ENCODE peak calls at places on chromosomes 12 and 14, in four cellular contexts. G is mammary epithelial cell, E is HFFc6, O is psoas muscle. W is an unnamed sample.

GRCh38 chr14:105416671-105417070 is 3.0 kb upstream of the MTA1 start:
- DNase-seq in O (no peak), E (no peak), G (no peak), W (no peak)

GRCh38 chr12:26416550-26416949 is 221.2 kb downstream of the SSPN start:
- DNase-seq in E (no peak), O (no peak), G (no peak), W (no peak)

GRCh38 chr12:91877461-91878230 is 268.0 kb downstream of the BTG1 start:
- DNase-seq in G (peak), O (no peak), E (no peak), W (no peak)

GRCh38 chr14:38210587-38211257 is 3.0 kb downstream of the SSTR1 start:
- DNase-seq in G (no peak), E (peak), O (peak), W (no peak)

GRCh38 chr14:98592611-98593170 is 679.3 kb downstream of the BCL11B start:
- DNase-seq in O (no peak), G (no peak), E (no peak), W (no peak)

GRCh38 chr12:119781804-119782203 is 95.3 kb downstream of the CIT start:
- DNase-seq in E (no peak), O (no peak), G (no peak), W (no peak)

GRCh38 chr12:13505636-13506035 is 309.1 kb downstream of the EMP1 start:
- DNase-seq in O (no peak), G (no peak), E (no peak), W (no peak)

GRCh38 chr14:45038865-45039264 is 45.1 kb upstream of the PRPF39 start:
- DNase-seq in G (no peak), O (no peak), E (no peak), W (no peak)

GRCh38 chr12:106140223-106140986 is 1.7 kb upstream of the NUAK1 start:
- DNase-seq in G (no peak), E (no peak), O (no peak), W (no peak)

GRCh38 chr14:67941456-67942018 is 122.0 kb downstream of the RAD51B start:
- DNase-seq in G (no peak), E (no peak), O (no peak), W (no peak)

GRCh38 chr12:117832459-117833457 is 136.0 kb downstream of the KSR2 start:
- DNase-seq in E (peak), O (no peak), G (peak), W (no peak)

GRCh38 chr12:103905730-103906349 is 24.4 kb upstream of the HSP90B1 start:
- DNase-seq in O (no peak), G (peak), E (no peak), W (no peak)

GRCh38 chr12:2544213-2544612 is 250.6 kb upstream of the FKBP4 start:
- DNase-seq in O (no peak), E (no peak), G (no peak), W (no peak)

GRCh38 chr12:30417697-30418231 is 277.9 kb downstream of the IPO8 start:
- DNase-seq in E (peak), O (peak), G (peak), W (no peak)

GRCh38 chr12:53365245-53365904 is 14.6 kb upstream of the SP1 start:
- DNase-seq in G (no peak), E (peak), O (no peak), W (no peak)

GRCh38 chr14:56099081-56099797 is 19.0 kb upstream of the PELI2 start:
- DNase-seq in O (no peak), G (no peak), E (no peak), W (no peak)

GRCh38 chr14:88005050-88005481 is at the start of gene GPR65:
- DNase-seq in E (no peak), O (no peak), G (no peak), W (no peak)

GRCh38 chr12:24045816-24046257 is 96.4 kb upstream of the SOX5 start:
- DNase-seq in E (no peak), O (no peak), G (no peak), W (peak)

GRCh38 chr12:94098466-94098865 is 49.9 kb upstream of the PLXNC1 start:
- DNase-seq in E (peak), O (no peak), G (peak), W (no peak)

GRCh38 chr12:570949-571794 is 92.1 kb downstream of the NINJ2 start:
- DNase-seq in G (peak), E (peak), O (peak), W (peak)

GRCh38 chr14:106318700-106319099 is 792.3 kb downstream of the TMEM121 start:
- DNase-seq in E (no peak), G (no peak), O (no peak), W (no peak)

GRCh38 chr14:65290830-65291229 is 121.7 kb upstream of the FUT8 start:
- DNase-seq in O (no peak), E (peak), G (peak), W (no peak)

GRCh38 chr12:68945255-68945654 is 12.3 kb upstream of the CPM start:
- DNase-seq in E (no peak), G (no peak), O (no peak), W (no peak)

DNA sequence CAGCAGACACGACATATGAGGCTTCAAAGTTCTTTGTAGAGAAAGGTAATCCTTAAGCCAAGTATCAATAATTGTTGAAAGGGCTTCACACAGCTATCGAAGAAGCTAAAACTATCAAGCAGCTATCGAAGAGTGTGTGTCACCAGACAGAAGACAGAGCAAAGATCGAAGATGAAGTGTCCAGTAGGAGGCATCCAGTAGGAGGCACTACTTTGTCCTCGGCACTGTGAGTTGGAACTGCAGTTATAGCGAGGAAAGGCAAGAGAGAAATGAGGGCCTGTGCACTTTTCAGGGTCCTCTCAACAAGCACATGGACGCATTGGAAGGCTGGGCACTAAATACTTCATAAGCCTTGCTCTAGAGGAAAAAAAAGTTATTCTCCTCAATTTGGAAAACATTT is 174.3 kb downstream of the CALM1 start:
- DNase-seq in G (no peak), O (no peak), E (no peak), W (no peak)
- TF ChIP-seq CTCF in G (no peak), O (no peak), E (peak), W (no peak)

DNA sequence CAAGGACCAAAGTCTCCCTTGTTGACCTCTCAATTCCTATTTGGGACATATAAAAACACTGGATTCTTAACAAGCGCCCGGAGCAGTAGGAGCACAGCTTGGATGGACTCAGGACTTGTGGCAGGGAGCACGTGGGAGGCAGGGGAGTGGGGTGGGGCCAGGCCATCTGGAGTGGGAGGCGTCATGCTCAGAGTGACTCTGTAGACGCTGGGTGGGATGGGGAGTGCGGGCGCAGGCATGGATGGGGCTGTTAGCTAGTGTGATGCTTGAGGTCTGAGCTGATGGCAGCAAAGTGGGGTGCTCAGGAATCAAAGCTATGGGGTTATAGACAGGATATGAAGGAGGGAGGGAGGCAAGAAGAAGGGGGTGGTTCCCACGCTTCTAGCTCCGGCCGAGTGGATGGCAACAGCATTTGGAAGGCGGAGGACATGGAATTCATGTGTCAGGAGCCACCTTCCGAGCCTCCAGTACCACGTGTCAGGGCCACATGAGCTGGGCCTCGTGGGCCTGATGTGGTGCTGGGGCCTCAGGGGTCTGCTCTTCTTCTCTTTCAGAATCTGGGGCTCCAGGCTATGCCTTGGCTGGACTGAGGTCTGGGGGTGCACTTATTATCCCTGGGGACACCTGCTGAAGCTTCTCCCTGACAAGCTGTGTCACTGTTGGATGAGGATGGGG is 26.2 kb downstream of the MEG3 start:
- DNase-seq in E (no peak), G (no peak), O (no peak), W (no peak)
- TF ChIP-seq CTCF in E (no peak), G (no peak), O (no peak), W (no peak)

GRCh38 chr14:25350071-25350470 is 300.1 kb upstream of the STXBP6 start:
- DNase-seq in E (no peak), O (no peak), G (no peak), W (no peak)
- TF ChIP-seq CTCF in E (no peak), O (no peak), G (no peak), W (no peak)

GRCh38 chr12:76084277-76085158 is at the start of gene NAP1L1:
- DNase-seq in O (peak), G (peak), E (peak), W (peak)

GRCh38 chr12:76081909-76082308 is 2.6 kb downstream of the NAP1L1 start:
- DNase-seq in G (no peak), O (no peak), E (no peak), W (no peak)

GRCh38 chr12:76083761-76084276 is 666 bp downstream of the NAP1L1 start:
- DNase-seq in E (peak), O (peak), G (peak), W (no peak)

GRCh38 chr12:76083246-76083735 is 1.2 kb downstream of the NAP1L1 start:
- DNase-seq in O (no peak), E (no peak), G (no peak), W (no peak)

DNA sequence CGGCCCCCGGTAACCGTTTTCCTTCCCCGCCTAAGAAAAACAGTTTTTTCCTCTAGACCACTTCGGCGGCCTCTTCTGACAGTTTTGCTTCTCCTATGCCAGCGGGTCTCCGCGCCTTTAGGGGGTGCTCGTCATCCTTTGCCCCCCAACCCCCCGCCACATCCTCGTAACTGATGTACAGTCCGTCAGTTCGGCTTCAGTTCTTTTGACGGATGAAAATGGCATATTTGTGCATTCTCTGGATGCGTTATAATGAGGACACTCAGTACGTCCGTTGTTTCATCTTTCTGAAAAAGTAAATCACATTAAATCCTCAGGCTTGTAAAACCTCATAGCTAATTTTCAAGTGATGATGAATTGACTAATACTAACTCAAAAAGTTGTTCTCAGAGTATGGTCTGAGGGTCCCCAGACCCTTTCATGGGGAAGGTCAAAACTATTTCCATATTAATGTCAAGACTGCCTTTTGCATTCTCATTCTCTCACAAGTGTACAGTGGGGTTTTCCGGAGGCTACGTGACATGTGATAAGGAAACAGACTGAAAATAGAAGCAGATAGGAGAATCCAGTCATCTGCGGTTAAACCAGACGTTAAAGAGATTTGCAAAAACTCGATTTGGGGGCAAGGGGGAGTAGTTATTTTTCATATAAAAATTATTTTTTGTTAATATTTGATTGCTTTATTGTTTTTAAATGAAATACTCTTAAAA is 829 bp upstream of the NAP1L1 start:
- DNase-seq in E (peak), O (no peak), G (peak), W (no peak)
- TF ChIP-seq CTCF in E (peak), O (no peak), G (no peak), W (no peak)

GRCh38 chr14:23299558-23299957 is 3.1 kb downstream of the PPP1R3E start:
- DNase-seq in E (peak), O (no peak), G (peak), W (no peak)
- TF ChIP-seq CTCF in E (peak), O (peak), G (peak), W (peak)

GRCh38 chr14:74580275-74580672 is 31.8 kb downstream of the LTBP2 start:
- DNase-seq in O (no peak), G (no peak), E (no peak), W (no peak)

GRCh38 chr14:74578479-74578878 is 33.6 kb downstream of the LTBP2 start:
- DNase-seq in O (no peak), G (no peak), E (no peak), W (no peak)

GRCh38 chr14:74577247-74577947 is 34.6 kb downstream of the LTBP2 start:
- DNase-seq in O (peak), G (no peak), E (no peak), W (no peak)

GRCh38 chr14:74577948-74578275 is 34.1 kb downstream of the LTBP2 start:
- DNase-seq in O (no peak), G (no peak), E (no peak), W (no peak)

GRCh38 chr14:74579447-74580274 is 32.4 kb downstream of the LTBP2 start:
- DNase-seq in E (peak), O (no peak), G (peak), W (no peak)
- TF ChIP-seq CTCF in E (no peak), O (no peak), G (no peak), W (no peak)